ENCODE peak calls at places on chromosomes 7 and 10, in four cellular contexts. B, X, Q and Y are unnamed samples.

GRCh38 chr10:89167915-89168314 is 39.2 kb downstream of the CH25H start:
- DNase-seq in B (no peak), X (no peak), Q (no peak), Y (no peak)

GRCh38 chr7:22791204-22792158 is 31.2 kb downstream of the TOMM7 start:
- DNase-seq in B (no peak), X (peak; percentile 20), Q (no peak), Y (no peak)

GRCh38 chr10:34791228-34791627 is 23.9 kb downstream of the PARD3 start:
- DNase-seq in B (no peak), X (no peak), Q (no peak), Y (no peak)

GRCh38 chr10:129887986-129888783 is 75.9 kb downstream of the EBF3 start:
- DNase-seq in B (no peak), X (no peak), Q (no peak), Y (no peak)

GRCh38 chr7:36084485-36085091 is 68.5 kb upstream of the EEPD1 start:
- DNase-seq in B (no peak), X (peak; percentile 44), Q (no peak), Y (no peak)

GRCh38 chr10:14601872-14602725 is 172.6 kb downstream of the FAM107B start:
- DNase-seq in B (no peak), X (peak; percentile 89), Q (no peak), Y (no peak)

GRCh38 chr10:127922675-127923366 is 15.9 kb downstream of the PTPRE start:
- DNase-seq in B (no peak), X (peak; percentile 95), Q (no peak), Y (no peak)

GRCh38 chr10:114306116-114306973 is 67.3 kb downstream of the VWA2 start:
- DNase-seq in B (no peak), X (peak; percentile 98), Q (no peak), Y (no peak)

GRCh38 chr7:43942997-43943701 is 16.9 kb downstream of the UBE2D4 start:
- DNase-seq in B (no peak), X (no peak), Q (no peak), Y (no peak)

GRCh38 chr10:119235381-119235780 is 28.0 kb downstream of the GRK5 start:
- DNase-seq in B (peak; percentile 22), X (no peak), Q (no peak), Y (no peak)

GRCh38 chr10:76436367-76436766 is 1004.9 kb downstream of the LRMDA start:
- DNase-seq in B (no peak), X (no peak), Q (no peak), Y (no peak)

GRCh38 chr7:20376796-20377195 is 46.1 kb downstream of the ITGB8 start:
- DNase-seq in B (no peak), X (no peak), Q (no peak), Y (no peak)

GRCh38 chr7:98551541-98552273 is 65.4 kb upstream of the NPTX2 start:
- DNase-seq in B (no peak), X (no peak), Q (no peak), Y (no peak)

GRCh38 chr10:6748981-6749630 is 169.0 kb upstream of the PRKCQ start:
- DNase-seq in B (no peak), X (peak; percentile 7), Q (no peak), Y (no peak)

GRCh38 chr10:28552775-28553174 is 19.9 kb downstream of the WAC start:
- DNase-seq in B (no peak), X (no peak), Q (no peak), Y (no peak)

GRCh38 chr10:95437669-95438068 is 123.5 kb downstream of the SORBS1 start:
- DNase-seq in B (no peak), X (no peak), Q (no peak), Y (no peak)

GRCh38 chr10:122126763-122127659 is 138.0 kb downstream of the TACC2 start:
- DNase-seq in B (no peak), X (peak; percentile 89), Q (no peak), Y (no peak)

GRCh38 chr7:130669051-130669700 is 628 bp upstream of the COPG2 start:
- DNase-seq in B (no peak), X (peak; percentile 2), Q (no peak), Y (no peak)

GRCh38 chr10:60032723-60033122 is 126.4 kb upstream of the CCDC6 start:
- DNase-seq in B (peak; percentile 18), X (peak; percentile 62), Q (peak; percentile 16), Y (peak; percentile 28)

GRCh38 chr10:102431452-102432124 is 786 bp downstream of the CUEDC2 start:
- DNase-seq in B (no peak), X (no peak), Q (no peak), Y (no peak)

GRCh38 chr10:59072038-59072437 is 104.4 kb upstream of the PHYHIPL start:
- DNase-seq in B (no peak), X (no peak), Q (no peak), Y (no peak)

GRCh38 chr7:66110861-66111260 is 3.8 kb upstream of the CRCP start:
- DNase-seq in B (no peak), X (peak; percentile 96), Q (no peak), Y (no peak)

GRCh38 chr10:79230563-79231249 is 116.6 kb upstream of the PPIF start:
- DNase-seq in B (no peak), X (no peak), Q (no peak), Y (no peak)

GRCh38 chr7:130732980-130733865 is 784 bp downstream of the KLF14 start:
- DNase-seq in B (no peak), X (no peak), Q (peak; percentile 34), Y (peak; percentile 53)

GRCh38 chr7:41147651-41148360 is 555.1 kb downstream of the INHBA start:
- DNase-seq in B (no peak), X (no peak), Q (no peak), Y (no peak)

GRCh38 chr7:94980418-94981142 is 73.2 kb downstream of the PPP1R9A start:
- DNase-seq in B (no peak), X (no peak), Q (no peak), Y (no peak)

GRCh38 chr7:11587048-11587447 is 244.9 kb downstream of the THSD7A start:
- DNase-seq in B (no peak), X (no peak), Q (no peak), Y (no peak)

GRCh38 chr7:27533777-27534176 is 128.9 kb downstream of the HIBADH start:
- DNase-seq in B (no peak), X (no peak), Q (no peak), Y (no peak)

GRCh38 chr7:139046143-139046542 is 10.3 kb upstream of the ZC3HAV1L start:
- DNase-seq in B (no peak), X (no peak), Q (no peak), Y (peak; percentile 52)

GRCh38 chr10:53223846-53224245 is 451.3 kb upstream of the MBL2 start:
- DNase-seq in B (no peak), X (no peak), Q (no peak), Y (peak; percentile 35)